ENCODE peak calls at places on chromosomes 7 and 10, in seven cellular contexts. E, V, G, H, U, O and C are unnamed samples.

GRCh38 chr10:129771576-129772471 is 192.2 kb downstream of the EBF3 start:
- DNase-seq in G (no peak), E (no peak), O (no peak), H (no peak), U (no peak), V (no peak), C (no peak)

GRCh38 chr10:102246261-102246660 is 929 bp downstream of the GBF1 start:
- DNase-seq in G (peak), U (no peak), E (no peak), H (no peak), V (no peak), O (no peak), C (peak)

GRCh38 chr7:101240226-101241014 is 2.8 kb upstream of the CLDN15 start:
- DNase-seq in O (no peak), G (no peak), U (no peak), H (no peak), E (no peak), V (no peak), C (no peak)

GRCh38 chr7:135169936-135170222 is 628 bp downstream of the CYREN start:
- DNase-seq in O (no peak), E (no peak), G (no peak), H (no peak), V (no peak), U (no peak), C (no peak)

GRCh38 chr10:88893611-88894010 is 13.6 kb downstream of the STAMBPL1 start:
- DNase-seq in E (no peak), O (no peak), H (no peak), G (peak), U (no peak), V (no peak), C (no peak)

GRCh38 chr10:124266468-124267230 is 152.1 kb downstream of the OAT start:
- DNase-seq in U (no peak), H (no peak), O (no peak), V (no peak), E (no peak), G (peak), C (peak)

GRCh38 chr10:483266-483665 is 206.2 kb downstream of the DIP2C start:
- DNase-seq in O (no peak), E (no peak), H (no peak), G (no peak), U (no peak), V (no peak), C (no peak)

GRCh38 chr7:33186187-33186586 is 56.8 kb downstream of the BBS9 start:
- DNase-seq in U (no peak), H (peak), V (no peak), O (no peak), G (peak), E (no peak), C (peak)

GRCh38 chr7:106584914-106585759 is 75.8 kb downstream of the CCDC71L start:
- DNase-seq in U (no peak), E (no peak), H (no peak), G (no peak), V (no peak), O (no peak), C (no peak)

GRCh38 chr10:22615819-22616499 is 98.4 kb downstream of the PIP4K2A start:
- DNase-seq in H (no peak), V (no peak), U (peak), O (no peak), G (peak), E (no peak), C (peak)